ENCODE peak calls at places on chromosome 16, in six cellular contexts. D is GM12891, O is heart left ventricle, L is GM03348, T is GM13977, K is retina. Q is an unnamed sample.

GRCh38 chr16:53892155-53892554 is 188.2 kb downstream of the FTO start:
- DNase-seq in T (peak), L (peak), K (peak), D (no peak), O (no peak), Q (peak)

GRCh38 chr16:50360033-50360778 is 8.6 kb downstream of the BRD7 start:
- DNase-seq in O (no peak), T (no peak), L (no peak), D (no peak), K (no peak), Q (no peak)

GRCh38 chr16:31404353-31405064 is 11.4 kb downstream of the ITGAD start:
- DNase-seq in O (no peak), K (no peak), L (peak), T (peak), D (no peak), Q (no peak)

GRCh38 chr16:26071383-26071782 is 379.6 kb downstream of the HS3ST4 start:
- DNase-seq in K (no peak), T (no peak), O (no peak), L (no peak), D (no peak), Q (no peak)

GRCh38 chr16:1823821-1824220 is 2.8 kb downstream of the HAGH start:
- DNase-seq in O (peak), D (no peak), K (no peak), T (no peak), L (peak), Q (peak)

GRCh38 chr16:75614247-75614897 is 8.7 kb downstream of the ADAT1 start:
- DNase-seq in D (no peak), O (no peak), K (no peak), T (no peak), L (peak), Q (no peak)

GRCh38 chr16:5000573-5001001 is 33.1 kb downstream of the NAGPA start:
- DNase-seq in K (no peak), L (no peak), T (no peak), O (no peak), D (no peak), Q (peak)

GRCh38 chr16:9929836-9930235 is 252.4 kb downstream of the GRIN2A start:
- DNase-seq in O (no peak), T (no peak), D (no peak), K (no peak), L (no peak), Q (no peak)

GRCh38 chr16:75096730-75097129 is 19.9 kb downstream of the LDHD start:
- DNase-seq in T (no peak), K (no peak), L (peak), O (no peak), D (no peak), Q (peak)

Q was measured in osteoblast.